ENCODE peak calls at places on chromosomes 7 and 10, in ten cellular contexts. X, E, Q, H, U, C, D, Z, W and V are unnamed samples.

GRCh38 chr7:47482013-47482761 is 99.7 kb downstream of the TNS3 start:
- DNase-seq in X (no peak), Z (peak; percentile 95), Q (no peak), W (no peak), C (no peak), H (peak; percentile 7), E (no peak), U (no peak), D (peak; percentile 65), V (peak; percentile 84)

GRCh38 chr10:112957589-112958202 is 7.6 kb downstream of the TCF7L2 start:
- DNase-seq in E (no peak), D (no peak), H (no peak), U (no peak), W (no peak), Z (peak; percentile 20), X (no peak), C (no peak), Q (no peak), V (no peak)

GRCh38 chr7:141697211-141697871 is 4.6 kb downstream of the DENND11 start:
- DNase-seq in H (no peak), U (no peak), E (no peak), Q (no peak), Z (peak; percentile 56), X (no peak), W (no peak), C (no peak), D (no peak), V (no peak)

GRCh38 chr7:104656467-104656866 is 328.1 kb downstream of the LHFPL3 start:
- DNase-seq in D (no peak), Q (no peak), E (no peak), W (no peak), X (no peak), H (no peak), U (no peak), C (no peak), Z (no peak), V (no peak)

GRCh38 chr7:101232141-101232821 is 5.3 kb downstream of the CLDN15 start:
- DNase-seq in H (no peak), W (peak; percentile 88), U (no peak), Q (no peak), D (no peak), Z (no peak), C (no peak), X (peak; percentile 74), E (no peak), V (no peak)

GRCh38 chr7:150631084-150631824 is 931 bp downstream of the GIMAP6 start:
- DNase-seq in X (no peak), E (no peak), U (peak; percentile 79), H (peak; percentile 22), C (peak; percentile 25), Q (peak; percentile 28), Z (no peak), D (no peak), W (no peak), V (no peak)

GRCh38 chr7:134234216-134234615 is 82.5 kb downstream of the SLC35B4 start:
- DNase-seq in D (no peak), Q (no peak), H (no peak), E (no peak), W (no peak), Z (no peak), C (no peak), X (no peak), U (no peak), V (no peak)

GRCh38 chr7:127833641-127834040 is 181.6 kb downstream of the SND1 start:
- DNase-seq in Q (no peak), U (no peak), Z (no peak), H (no peak), X (no peak), E (no peak), D (no peak), W (no peak), C (no peak), V (peak; percentile 6)

GRCh38 chr10:92594194-92594593 is 1.3 kb downstream of the KIF11 start:
- DNase-seq in Z (no peak), W (no peak), D (no peak), H (peak; percentile 31), C (no peak), X (no peak), U (no peak), E (no peak), Q (no peak), V (peak; percentile 58)

GRCh38 chr10:101650841-101651240 is 44.1 kb downstream of the FBXW4 start:
- DNase-seq in Z (no peak), X (no peak), W (no peak), C (no peak), E (no peak), U (no peak), Q (no peak), D (no peak), H (no peak), V (no peak)

GRCh38 chr7:66698652-66699205 is 41.8 kb upstream of the RABGEF1 start:
- DNase-seq in D (no peak), E (no peak), Q (no peak), Z (no peak), W (no peak), X (no peak), C (no peak), H (no peak), U (no peak), V (no peak)

GRCh38 chr7:106166651-106167342 is 54.7 kb upstream of the SYPL1 start:
- DNase-seq in X (peak; percentile 41), U (peak; percentile 25), Q (no peak), D (no peak), H (peak; percentile 67), W (peak; percentile 38), Z (peak; percentile 75), E (no peak), C (no peak), V (peak; percentile 69)

GRCh38 chr10:95266674-95267095 is 24.1 kb downstream of the PDLIM1 start:
- DNase-seq in C (no peak), Z (peak; percentile 86), Q (no peak), H (peak; percentile 62), W (no peak), U (no peak), E (peak; percentile 31), D (no peak), X (no peak), V (peak; percentile 98)

GRCh38 chr10:132662186-132662920 is 123.6 kb downstream of the NKX6-2 start:
- DNase-seq in E (no peak), X (no peak), Q (no peak), C (no peak), D (no peak), Z (no peak), H (no peak), U (no peak), W (no peak), V (no peak)

GRCh38 chr10:48468866-48469511 is 135.9 kb downstream of the ARHGAP22 start:
- DNase-seq in C (no peak), W (no peak), H (no peak), U (no peak), D (no peak), Z (no peak), X (peak; percentile 18), Q (no peak), E (no peak), V (peak; percentile 62)

GRCh38 chr10:130459011-130459410 is 322.8 kb downstream of the GLRX3 start:
- DNase-seq in E (no peak), Q (no peak), W (no peak), U (no peak), C (no peak), X (peak; percentile 9), D (no peak), Z (no peak), H (no peak), V (no peak)

GRCh38 chr7:25069900-25070443 is 55.1 kb downstream of the CYCS start:
- DNase-seq in W (peak; percentile 39), U (peak; percentile 38), H (peak; percentile 82), Z (peak; percentile 81), X (peak; percentile 59), E (peak; percentile 43), C (no peak), D (peak; percentile 12), Q (peak; percentile 5), V (peak; percentile 79)

GRCh38 chr10:35821339-35821911 is 179.3 kb upstream of the FZD8 start:
- DNase-seq in C (no peak), D (no peak), Z (no peak), Q (no peak), U (no peak), X (no peak), W (no peak), H (no peak), E (no peak), V (peak; percentile 7)

GRCh38 chr7:66050990-66051424 is 24.6 kb upstream of the ASL start:
- DNase-seq in C (no peak), Q (no peak), D (no peak), W (no peak), U (no peak), H (no peak), Z (peak; percentile 98), E (no peak), X (no peak), V (no peak)

GRCh38 chr10:69819713-69820506 is 18.2 kb downstream of the COL13A1 start:
- DNase-seq in D (no peak), E (no peak), U (no peak), X (no peak), W (no peak), C (no peak), H (peak; percentile 35), Z (peak; percentile 93), Q (no peak), V (no peak)

GRCh38 chr10:87845624-87846377 is 17.5 kb downstream of the KLLN start:
- DNase-seq in Z (peak; percentile 84), C (no peak), W (no peak), U (no peak), X (no peak), H (no peak), E (no peak), D (no peak), Q (no peak), V (no peak)

GRCh38 chr7:22779697-22780096 is 43.0 kb downstream of the TOMM7 start:
- DNase-seq in C (no peak), E (no peak), Q (no peak), Z (peak; percentile 19), H (no peak), D (no peak), X (no peak), W (no peak), U (no peak), V (no peak)

GRCh38 chr7:157076466-157076865 is 62.3 kb upstream of the UBE3C start:
- DNase-seq in X (no peak), C (no peak), D (no peak), U (no peak), W (no peak), Q (no peak), Z (no peak), E (no peak), H (no peak), V (no peak)

GRCh38 chr7:67625257-67625713 is 628.7 kb downstream of the TYW1 start:
- DNase-seq in D (peak; percentile 14), W (peak; percentile 50), H (peak; percentile 57), X (peak; percentile 93), Z (peak; percentile 4), Q (no peak), U (no peak), C (no peak), E (peak; percentile 40), V (peak; percentile 76)